ENCODE peak calls at places on chromosome 22, in eight cellular contexts. F is pancreas, N is endothelial cell of umbilical vein, J is aorta, K is neural progenitor cell, X is fibroblast of pulmonary artery, U is coronary artery, A is GM06990. W is an unnamed sample.

GRCh38 chr22:37045958-37046357 is 5.6 kb upstream of the KCTD17 start:
- DNase-seq in F (no peak), N (peak; percentile 42), J (no peak), K (peak; percentile 50), X (peak; percentile 65), U (no peak), A (no peak), W (no peak)

GRCh38 chr22:40175571-40176105 is 2.1 kb upstream of the TNRC6B start:
- DNase-seq in F (no peak), N (peak; percentile 13), J (no peak), K (no peak), X (no peak), U (no peak), A (no peak), W (no peak)

GRCh38 chr22:25366876-25367466 is 147.5 kb downstream of the CRYBB2 start:
- DNase-seq in F (no peak), N (no peak), J (no peak), K (no peak), X (no peak), U (no peak), A (no peak), W (no peak)

GRCh38 chr22:25698986-25699385 is 43.0 kb upstream of the MYO18B start:
- DNase-seq in F (no peak), N (no peak), J (no peak), K (no peak), X (no peak), U (no peak), A (no peak), W (no peak)

GRCh38 chr22:29004647-29005371 is 56.8 kb downstream of the C22orf31 start:
- DNase-seq in F (peak; percentile 75), N (peak; percentile 29), J (peak; percentile 60), K (peak; percentile 94), X (no peak), U (no peak), A (no peak), W (peak; percentile 14)

GRCh38 chr22:16717699-16718558 is 107.3 kb downstream of the XKR3 start:
- DNase-seq in F (no peak), N (no peak), J (no peak), K (no peak), X (no peak), U (no peak), A (no peak), W (no peak)

GRCh38 chr22:38490915-38491314 is 15.2 kb downstream of the DDX17 start:
- DNase-seq in F (peak; percentile 86), N (peak; percentile 29), J (peak; percentile 79), K (no peak), X (peak; percentile 59), U (no peak), A (no peak), W (no peak)

GRCh38 chr22:48957311-48957986 is 870.2 kb downstream of the BRD1 start:
- DNase-seq in F (no peak), N (no peak), J (no peak), K (no peak), X (no peak), U (peak; percentile 61), A (no peak), W (no peak)

GRCh38 chr22:39514373-39514973 is 5.9 kb upstream of the ATF4 start:
- DNase-seq in F (peak; percentile 32), N (peak; percentile 41), J (no peak), K (peak; percentile 62), X (peak; percentile 62), U (peak; percentile 73), A (no peak), W (peak; percentile 55)

GRCh38 chr22:39205344-39206021 is 39.3 kb downstream of the PDGFB start:
- DNase-seq in F (no peak), N (peak; percentile 57), J (peak; percentile 35), K (no peak), X (peak; percentile 53), U (peak; percentile 49), A (peak; percentile 68), W (peak; percentile 53)

GRCh38 chr22:27554106-27554814 is 247.3 kb downstream of the MN1 start:
- DNase-seq in F (no peak), N (peak; percentile 10), J (no peak), K (peak; percentile 40), X (peak; percentile 55), U (no peak), A (no peak), W (no peak)

GRCh38 chr22:27863556-27863955 is 55.5 kb downstream of the PITPNB start:
- DNase-seq in F (no peak), N (no peak), J (no peak), K (no peak), X (no peak), U (no peak), A (no peak), W (no peak)

GRCh38 chr22:23836281-23836680 is 2.5 kb downstream of the DERL3 start:
- DNase-seq in F (no peak), N (no peak), J (peak; percentile 30), K (no peak), X (no peak), U (no peak), A (no peak), W (no peak)

GRCh38 chr22:23835773-23836144 is 3.0 kb downstream of the DERL3 start:
- DNase-seq in F (no peak), N (no peak), J (peak; percentile 29), K (no peak), X (no peak), U (no peak), A (no peak), W (no peak)

GRCh38 chr22:23834406-23834805 is 4.4 kb downstream of the DERL3 start:
- DNase-seq in F (no peak), N (no peak), J (no peak), K (no peak), X (no peak), U (no peak), A (no peak), W (no peak)

GRCh38 chr22:23833911-23834317 is 4.9 kb downstream of the DERL3 start:
- DNase-seq in F (no peak), N (no peak), J (peak; percentile 54), K (no peak), X (no peak), U (peak; percentile 52), A (no peak), W (no peak)

GRCh38 chr22:23834830-23835772 is 3.7 kb downstream of the DERL3 start:
- DNase-seq in F (peak; percentile 56), N (no peak), J (peak; percentile 51), K (no peak), X (no peak), U (peak; percentile 74), A (no peak), W (no peak)
- H3K4me3 ChIP-seq in F (no peak overlapping the region), N (no peak overlapping the region), J (no peak overlapping the region), K (no peak overlapping the region), X (no peak overlapping the region), U (no peak overlapping the region), A (no peak overlapping the region), W (no peak overlapping the region)

GRCh38 chr22:47588583-47588970 is 826.1 kb downstream of the TBC1D22A start:
- DNase-seq in F (no peak), N (no peak), J (no peak), K (no peak), X (no peak), U (no peak), A (no peak), W (no peak)
- H3K4me3 ChIP-seq in F (no peak overlapping the region), N (no peak overlapping the region), J (no peak overlapping the region), K (no peak overlapping the region), X (no peak overlapping the region), U (no peak overlapping the region), A (no peak overlapping the region), W (no peak overlapping the region)

GRCh38 chr22:46484156-46484860 is 53.1 kb downstream of the CELSR1 start:
- DNase-seq in F (no peak), N (no peak), J (no peak), K (no peak), X (no peak), U (no peak), A (no peak), W (no peak)
- H3K4me3 ChIP-seq in F (no peak overlapping the region), N (no peak overlapping the region), J (no peak overlapping the region), K (no peak overlapping the region), X (no peak overlapping the region), U (no peak overlapping the region), A (no peak overlapping the region), W (no peak overlapping the region)

DNA sequence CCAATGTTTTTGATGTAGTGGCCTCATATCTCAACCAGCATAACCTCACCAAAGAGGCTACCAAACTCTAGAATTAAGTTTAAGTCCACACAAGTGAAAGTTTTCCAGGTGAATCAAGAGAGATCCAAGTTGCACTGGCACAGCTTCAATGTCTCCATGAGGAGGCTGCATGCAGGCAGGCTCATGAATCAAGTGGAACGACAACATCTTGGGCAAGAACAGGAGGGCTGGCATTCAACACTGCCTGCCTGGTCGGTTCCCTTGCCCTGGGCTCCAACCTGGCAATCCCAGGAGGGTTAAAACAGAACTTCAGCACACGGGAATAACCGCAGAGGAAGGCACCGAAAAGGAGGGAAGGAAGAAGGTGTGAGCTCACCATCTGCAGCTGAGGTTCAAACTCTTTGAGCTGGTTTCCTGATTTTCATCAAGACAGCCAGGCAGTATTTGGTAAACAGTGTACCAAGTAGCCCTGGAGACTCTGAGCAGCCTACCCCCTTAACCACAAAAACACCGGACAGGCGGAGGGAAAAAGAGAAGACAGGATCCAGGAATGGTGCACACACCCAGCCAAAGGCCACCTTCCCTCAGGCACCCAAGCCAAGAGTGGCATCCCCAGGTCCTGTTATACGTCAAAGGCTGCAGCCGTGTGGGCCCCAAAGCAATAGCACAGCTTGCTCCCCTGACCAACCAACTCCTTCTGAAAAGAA is 1.4 kb downstream of the PACSIN2 start:
- DNase-seq in F (no peak), N (peak; percentile 64), J (no peak), K (no peak), X (no peak), U (no peak), A (no peak), W (no peak)
- H3K4me3 ChIP-seq in F (peak overlapping the region; percentile 47), N (peak overlapping the region; percentile 72), J (peak overlapping the region; percentile 64), K (peak overlapping the region; percentile 86), X (peak overlapping the region; percentile 84), U (peak overlapping the region; percentile 86), A (peak overlapping the region; percentile 78), W (peak overlapping the region; percentile 100)

DNA sequence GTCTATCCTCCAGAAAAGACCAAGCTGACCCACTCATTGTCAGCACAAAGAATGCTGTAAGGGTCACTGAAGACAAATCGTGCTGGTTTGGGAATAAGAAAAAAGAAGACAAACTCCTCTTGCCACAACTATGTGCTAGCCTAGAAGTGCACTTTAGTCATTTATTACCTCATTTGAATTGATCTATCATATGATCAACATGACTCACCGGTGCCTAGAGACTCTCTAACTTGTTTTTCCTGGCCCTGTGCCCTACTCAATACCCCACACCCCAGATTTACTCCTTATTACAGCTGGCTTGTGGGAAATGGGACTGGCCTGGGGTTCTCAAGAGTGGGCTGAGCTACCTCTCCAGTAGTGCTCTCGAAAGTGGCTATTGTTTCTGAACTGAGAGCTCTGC is 35.9 kb upstream of the HORMAD2 start:
- DNase-seq in F (peak; percentile 78), N (peak; percentile 92), J (no peak), K (no peak), X (peak; percentile 87), U (no peak), A (no peak), W (no peak)
- H3K4me3 ChIP-seq in F (no peak overlapping the region), N (no peak overlapping the region), J (no peak overlapping the region), K (no peak overlapping the region), X (no peak overlapping the region), U (no peak overlapping the region), A (no peak overlapping the region), W (no peak overlapping the region)

GRCh38 chr22:42820075-42820763 is 36.9 kb downstream of the ARFGAP3 start:
- DNase-seq in F (no peak), N (peak; percentile 63), J (no peak), K (peak; percentile 40), X (peak; percentile 79), U (no peak), A (no peak), W (no peak)
- H3K4me3 ChIP-seq in F (no peak overlapping the region), N (no peak overlapping the region), J (no peak overlapping the region), K (no peak overlapping the region), X (no peak overlapping the region), U (no peak overlapping the region), A (no peak overlapping the region), W (no peak overlapping the region)

W was measured in DND-41.